ENCODE peak calls at places on chromosomes 1 and 21, in nine cellular contexts. One of them, this sample, is unnamed.

GRCh38 chr1:84086616-84087015 is 57.5 kb upstream of the PRKACB start:
- DNase-seq in lower lobe of right lung: no peak
- DNase-seq in bronchial epithelial cell: no peak
- DNase-seq in HFF-Myc: no peak
- DNase-seq in stomach: no peak
- DNase-seq in NB4: no peak
- DNase-seq in adrenal gland: no peak
- DNase-seq in ovary: no peak
- DNase-seq in esophagus muscularis mucosa: no peak
- DNase-seq in this sample: no peak

GRCh38 chr1:5267603-5268235 is 613.3 kb downstream of the AJAP1 start:
- DNase-seq in stomach: no peak
- DNase-seq in HFF-Myc: no peak
- DNase-seq in adrenal gland: no peak
- DNase-seq in esophagus muscularis mucosa: no peak
- DNase-seq in ovary: no peak
- DNase-seq in lower lobe of right lung: no peak
- DNase-seq in bronchial epithelial cell: no peak
- DNase-seq in NB4: no peak
- DNase-seq in this sample: peak

GRCh38 chr1:243313635-243314536 is 58.0 kb downstream of the SDCCAG8 start:
- DNase-seq in HFF-Myc: no peak
- DNase-seq in NB4: no peak
- DNase-seq in bronchial epithelial cell: no peak
- DNase-seq in lower lobe of right lung: no peak
- DNase-seq in ovary: no peak
- DNase-seq in esophagus muscularis mucosa: no peak
- DNase-seq in adrenal gland: no peak
- DNase-seq in stomach: no peak
- DNase-seq in this sample: no peak

GRCh38 chr1:107378602-107379265 is 237.9 kb downstream of the NTNG1 start:
- DNase-seq in stomach: no peak
- DNase-seq in bronchial epithelial cell: no peak
- DNase-seq in NB4: no peak
- DNase-seq in HFF-Myc: no peak
- DNase-seq in esophagus muscularis mucosa: no peak
- DNase-seq in ovary: no peak
- DNase-seq in adrenal gland: no peak
- DNase-seq in lower lobe of right lung: no peak
- DNase-seq in this sample: no peak

GRCh38 chr1:232020352-232020751 is 393.8 kb downstream of the DISC1 start:
- DNase-seq in esophagus muscularis mucosa: no peak
- DNase-seq in NB4: no peak
- DNase-seq in adrenal gland: no peak
- DNase-seq in lower lobe of right lung: no peak
- DNase-seq in stomach: no peak
- DNase-seq in HFF-Myc: no peak
- DNase-seq in bronchial epithelial cell: no peak
- DNase-seq in ovary: no peak
- DNase-seq in this sample: no peak

GRCh38 chr21:33228455-33228854 is 1.3 kb upstream of the IFNAR2 start:
- DNase-seq in ovary: no peak
- DNase-seq in lower lobe of right lung: no peak
- DNase-seq in bronchial epithelial cell: no peak
- DNase-seq in HFF-Myc: no peak
- DNase-seq in NB4: no peak
- DNase-seq in esophagus muscularis mucosa: no peak
- DNase-seq in adrenal gland: no peak
- DNase-seq in stomach: no peak
- DNase-seq in this sample: no peak

GRCh38 chr1:79875187-79875586 is 868.7 kb upstream of the ADGRL4 start:
- DNase-seq in stomach: no peak
- DNase-seq in bronchial epithelial cell: no peak
- DNase-seq in NB4: no peak
- DNase-seq in esophagus muscularis mucosa: no peak
- DNase-seq in HFF-Myc: no peak
- DNase-seq in adrenal gland: no peak
- DNase-seq in lower lobe of right lung: no peak
- DNase-seq in ovary: no peak
- DNase-seq in this sample: no peak

GRCh38 chr21:40902299-40902698 is 55.3 kb upstream of the DSCAM start:
- DNase-seq in stomach: peak
- DNase-seq in bronchial epithelial cell: no peak
- DNase-seq in esophagus muscularis mucosa: no peak
- DNase-seq in HFF-Myc: no peak
- DNase-seq in NB4: no peak
- DNase-seq in ovary: no peak
- DNase-seq in lower lobe of right lung: no peak
- DNase-seq in adrenal gland: no peak
- DNase-seq in this sample: no peak

GRCh38 chr1:54806931-54807611 is 5.9 kb upstream of the TTC22 start:
- DNase-seq in NB4: peak
- DNase-seq in stomach: peak
- DNase-seq in esophagus muscularis mucosa: no peak
- DNase-seq in HFF-Myc: no peak
- DNase-seq in adrenal gland: no peak
- DNase-seq in ovary: no peak
- DNase-seq in bronchial epithelial cell: peak
- DNase-seq in lower lobe of right lung: no peak
- DNase-seq in this sample: peak

GRCh38 chr1:183243190-183244065 is 57.4 kb downstream of the LAMC2 start:
- DNase-seq in bronchial epithelial cell: no peak
- DNase-seq in adrenal gland: no peak
- DNase-seq in ovary: no peak
- DNase-seq in esophagus muscularis mucosa: peak
- DNase-seq in HFF-Myc: no peak
- DNase-seq in stomach: no peak
- DNase-seq in NB4: peak
- DNase-seq in lower lobe of right lung: no peak
- DNase-seq in this sample: peak

GRCh38 chr1:30415171-30415940 is 308.0 kb downstream of the MATN1 start:
- DNase-seq in ovary: no peak
- DNase-seq in NB4: no peak
- DNase-seq in HFF-Myc: no peak
- DNase-seq in esophagus muscularis mucosa: peak
- DNase-seq in stomach: no peak
- DNase-seq in bronchial epithelial cell: no peak
- DNase-seq in adrenal gland: no peak
- DNase-seq in lower lobe of right lung: no peak
- DNase-seq in this sample: peak

GRCh38 chr1:93607814-93608187 is 73.8 kb downstream of the BCAR3 start:
- DNase-seq in stomach: no peak
- DNase-seq in bronchial epithelial cell: peak
- DNase-seq in NB4: no peak
- DNase-seq in ovary: no peak
- DNase-seq in lower lobe of right lung: no peak
- DNase-seq in HFF-Myc: no peak
- DNase-seq in adrenal gland: no peak
- DNase-seq in esophagus muscularis mucosa: no peak
- DNase-seq in this sample: no peak

GRCh38 chr1:201647722-201648065 is 108.8 kb downstream of the NAV1 start:
- DNase-seq in NB4: no peak
- DNase-seq in lower lobe of right lung: no peak
- DNase-seq in ovary: no peak
- DNase-seq in bronchial epithelial cell: no peak
- DNase-seq in adrenal gland: no peak
- DNase-seq in stomach: no peak
- DNase-seq in HFF-Myc: no peak
- DNase-seq in esophagus muscularis mucosa: no peak
- DNase-seq in this sample: no peak

GRCh38 chr1:53069265-53069662 is 7.3 kb downstream of the PODN start:
- DNase-seq in adrenal gland: no peak
- DNase-seq in bronchial epithelial cell: no peak
- DNase-seq in ovary: no peak
- DNase-seq in lower lobe of right lung: peak
- DNase-seq in esophagus muscularis mucosa: no peak
- DNase-seq in HFF-Myc: no peak
- DNase-seq in stomach: no peak
- DNase-seq in NB4: no peak
- DNase-seq in this sample: no peak

GRCh38 chr1:66351913-66352312 is 182.0 kb upstream of the SGIP1 start:
- DNase-seq in adrenal gland: no peak
- DNase-seq in stomach: no peak
- DNase-seq in esophagus muscularis mucosa: no peak
- DNase-seq in bronchial epithelial cell: no peak
- DNase-seq in ovary: no peak
- DNase-seq in lower lobe of right lung: no peak
- DNase-seq in NB4: peak
- DNase-seq in HFF-Myc: no peak
- DNase-seq in this sample: no peak

GRCh38 chr1:4362314-4363044 is 291.9 kb upstream of the AJAP1 start:
- DNase-seq in bronchial epithelial cell: no peak
- DNase-seq in stomach: no peak
- DNase-seq in esophagus muscularis mucosa: no peak
- DNase-seq in adrenal gland: no peak
- DNase-seq in ovary: no peak
- DNase-seq in HFF-Myc: no peak
- DNase-seq in NB4: no peak
- DNase-seq in lower lobe of right lung: no peak
- DNase-seq in this sample: no peak

GRCh38 chr1:208437416-208437815 is 193.2 kb upstream of the PLXNA2 start:
- DNase-seq in ovary: no peak
- DNase-seq in esophagus muscularis mucosa: no peak
- DNase-seq in stomach: no peak
- DNase-seq in lower lobe of right lung: no peak
- DNase-seq in HFF-Myc: no peak
- DNase-seq in adrenal gland: no peak
- DNase-seq in bronchial epithelial cell: peak
- DNase-seq in NB4: peak
- DNase-seq in this sample: no peak

GRCh38 chr1:24154215-24154614 is 11.3 kb upstream of the IL22RA1 start:
- DNase-seq in bronchial epithelial cell: no peak
- DNase-seq in adrenal gland: no peak
- DNase-seq in lower lobe of right lung: no peak
- DNase-seq in esophagus muscularis mucosa: no peak
- DNase-seq in stomach: no peak
- DNase-seq in NB4: no peak
- DNase-seq in ovary: no peak
- DNase-seq in HFF-Myc: no peak
- DNase-seq in this sample: no peak

GRCh38 chr21:39630827-39631226 is 18.1 kb downstream of the B3GALT5 start:
- DNase-seq in NB4: no peak
- DNase-seq in stomach: no peak
- DNase-seq in HFF-Myc: no peak
- DNase-seq in bronchial epithelial cell: no peak
- DNase-seq in ovary: no peak
- DNase-seq in lower lobe of right lung: no peak
- DNase-seq in esophagus muscularis mucosa: no peak
- DNase-seq in adrenal gland: no peak
- DNase-seq in this sample: no peak
- H3K4me3 ChIP-seq in NB4: no peak
- H3K4me3 ChIP-seq in stomach: no peak
- H3K4me3 ChIP-seq in HFF-Myc: peak
- H3K4me3 ChIP-seq in bronchial epithelial cell: no peak
- H3K4me3 ChIP-seq in ovary: no peak
- H3K4me3 ChIP-seq in lower lobe of right lung: no peak
- H3K4me3 ChIP-seq in esophagus muscularis mucosa: no peak
- H3K4me3 ChIP-seq in adrenal gland: no peak
- H3K4me3 ChIP-seq in this sample: no peak

GRCh38 chr21:44018813-44019567 is 6.9 kb downstream of the TRAPPC10 start:
- DNase-seq in adrenal gland: no peak
- DNase-seq in NB4: peak
- DNase-seq in esophagus muscularis mucosa: no peak
- DNase-seq in bronchial epithelial cell: no peak
- DNase-seq in HFF-Myc: no peak
- DNase-seq in lower lobe of right lung: no peak
- DNase-seq in ovary: no peak
- DNase-seq in stomach: no peak
- DNase-seq in this sample: no peak

GRCh38 chr21:44018127-44018526 is 6.0 kb downstream of the TRAPPC10 start:
- DNase-seq in adrenal gland: no peak
- DNase-seq in bronchial epithelial cell: no peak
- DNase-seq in esophagus muscularis mucosa: no peak
- DNase-seq in ovary: no peak
- DNase-seq in stomach: no peak
- DNase-seq in NB4: no peak
- DNase-seq in HFF-Myc: no peak
- DNase-seq in lower lobe of right lung: no peak
- DNase-seq in this sample: no peak

GRCh38 chr21:44019568-44019958 is 7.5 kb downstream of the TRAPPC10 start:
- DNase-seq in NB4: no peak
- DNase-seq in stomach: no peak
- DNase-seq in bronchial epithelial cell: no peak
- DNase-seq in lower lobe of right lung: no peak
- DNase-seq in adrenal gland: no peak
- DNase-seq in HFF-Myc: no peak
- DNase-seq in ovary: no peak
- DNase-seq in esophagus muscularis mucosa: no peak
- DNase-seq in this sample: no peak

GRCh38 chr21:44020551-44020950 is 8.4 kb downstream of the TRAPPC10 start:
- DNase-seq in stomach: no peak
- DNase-seq in ovary: no peak
- DNase-seq in NB4: no peak
- DNase-seq in HFF-Myc: no peak
- DNase-seq in adrenal gland: no peak
- DNase-seq in esophagus muscularis mucosa: no peak
- DNase-seq in lower lobe of right lung: no peak
- DNase-seq in bronchial epithelial cell: no peak
- DNase-seq in this sample: no peak

GRCh38 chr21:44021064-44021463 is 9.0 kb downstream of the TRAPPC10 start:
- DNase-seq in NB4: no peak
- DNase-seq in HFF-Myc: no peak
- DNase-seq in esophagus muscularis mucosa: no peak
- DNase-seq in lower lobe of right lung: no peak
- DNase-seq in ovary: no peak
- DNase-seq in stomach: no peak
- DNase-seq in bronchial epithelial cell: no peak
- DNase-seq in adrenal gland: no peak
- DNase-seq in this sample: no peak
- H3K4me3 ChIP-seq in NB4: no peak
- H3K4me3 ChIP-seq in HFF-Myc: no peak
- H3K4me3 ChIP-seq in esophagus muscularis mucosa: no peak
- H3K4me3 ChIP-seq in lower lobe of right lung: no peak
- H3K4me3 ChIP-seq in ovary: no peak
- H3K4me3 ChIP-seq in stomach: no peak
- H3K4me3 ChIP-seq in bronchial epithelial cell: no peak
- H3K4me3 ChIP-seq in adrenal gland: no peak
- H3K4me3 ChIP-seq in this sample: no peak

GRCh38 chr1:98468111-98468717 is 193.3 kb upstream of the SNX7 start:
- DNase-seq in HFF-Myc: peak
- DNase-seq in stomach: no peak
- DNase-seq in bronchial epithelial cell: peak
- DNase-seq in NB4: peak
- DNase-seq in esophagus muscularis mucosa: no peak
- DNase-seq in adrenal gland: no peak
- DNase-seq in ovary: no peak
- DNase-seq in lower lobe of right lung: no peak
- DNase-seq in this sample: no peak
- H3K4me3 ChIP-seq in HFF-Myc: no peak
- H3K4me3 ChIP-seq in stomach: no peak
- H3K4me3 ChIP-seq in bronchial epithelial cell: no peak
- H3K4me3 ChIP-seq in NB4: no peak
- H3K4me3 ChIP-seq in esophagus muscularis mucosa: no peak
- H3K4me3 ChIP-seq in adrenal gland: no peak
- H3K4me3 ChIP-seq in ovary: no peak
- H3K4me3 ChIP-seq in lower lobe of right lung: no peak
- H3K4me3 ChIP-seq in this sample: no peak

DNA sequence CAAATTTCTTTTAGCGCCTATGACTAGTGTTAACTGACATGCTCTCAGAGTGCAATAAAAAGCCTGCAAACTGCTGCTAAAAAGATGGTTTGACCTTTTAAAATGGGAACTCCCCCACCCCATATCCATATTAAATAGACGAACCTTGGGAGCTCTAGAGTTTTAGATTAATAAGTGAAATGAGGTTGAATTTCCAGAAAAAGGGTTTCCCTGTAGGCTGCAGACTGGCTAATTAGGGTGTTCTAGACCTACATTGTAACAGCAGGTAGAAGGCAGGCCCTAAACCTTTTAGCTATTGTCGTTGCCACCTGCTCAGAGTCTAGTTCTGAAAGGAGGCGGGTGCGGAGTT is 2.2 kb downstream of the FAM78B start:
- DNase-seq in esophagus muscularis mucosa: no peak
- DNase-seq in bronchial epithelial cell: no peak
- DNase-seq in lower lobe of right lung: no peak
- DNase-seq in adrenal gland: no peak
- DNase-seq in ovary: no peak
- DNase-seq in HFF-Myc: no peak
- DNase-seq in NB4: no peak
- DNase-seq in stomach: no peak
- DNase-seq in this sample: no peak
- H3K4me3 ChIP-seq in esophagus muscularis mucosa: peak
- H3K4me3 ChIP-seq in bronchial epithelial cell: no peak
- H3K4me3 ChIP-seq in lower lobe of right lung: peak
- H3K4me3 ChIP-seq in adrenal gland: peak
- H3K4me3 ChIP-seq in ovary: peak
- H3K4me3 ChIP-seq in HFF-Myc: no peak
- H3K4me3 ChIP-seq in NB4: no peak
- H3K4me3 ChIP-seq in stomach: peak
- H3K4me3 ChIP-seq in this sample: peak

This sample was measured in coronary artery.